ENCODE peak calls at places on chromosomes 12 and 14, in ten cellular contexts. T is Peyer's patch; R is tibial nerve; N is head of caudate nucleus; V is fibroblast of the conjunctiva; Y is activated T-cell treated with anti-CD3 and anti-CD28 coated beads for 1 hour; L is stimulated activated naive B cell treated with anti-CD40 and anti-IgM and Interleukin-4, amounts not matched to agents 10 μg/mL and 1 μg/mL and 100 μg/mL, for 72 hours; F is AG09319; I is left lobe of liver; S is stimulated activated CD4-positive, alpha-beta T cell treated with anti-CD3 and anti-CD28 coated beads, Interleukin-1b, Interleukin-23, amount 100 ng/mL, for 1 hour. X is an unnamed sample.

GRCh38 chr12:124392991-124393790 is 98.3 kb downstream of the RFLNA start:
- DNase-seq in T (peak; percentile 79), R (peak; percentile 71), N (peak; percentile 80), V (peak; percentile 68), Y (no peak), L (no peak), F (peak; percentile 54), I (peak; percentile 94), S (no peak), X (no peak)

GRCh38 chr14:51261151-51261550 is 21.1 kb downstream of the TMX1 start:
- DNase-seq in T (no peak), R (no peak), N (no peak), V (no peak), Y (no peak), L (no peak), F (no peak), I (no peak), S (no peak), X (no peak)

GRCh38 chr14:81269100-81269978 is 48.6 kb upstream of the GTF2A1 start:
- DNase-seq in T (peak; percentile 53), R (peak; percentile 82), N (no peak), V (no peak), Y (no peak), L (peak; percentile 16), F (peak; percentile 55), I (no peak), S (no peak), X (peak; percentile 39)

GRCh38 chr12:92486443-92487137 is 216.2 kb upstream of the PLEKHG7 start:
- DNase-seq in T (no peak), R (no peak), N (no peak), V (no peak), Y (no peak), L (no peak), F (no peak), I (no peak), S (no peak), X (no peak)

GRCh38 chr12:26287666-26288408 is 92.5 kb downstream of the SSPN start:
- DNase-seq in T (no peak), R (peak; percentile 36), N (no peak), V (no peak), Y (no peak), L (no peak), F (peak; percentile 48), I (no peak), S (no peak), X (no peak)

GRCh38 chr12:111360325-111360930 is 8.5 kb downstream of the PHETA1 start:
- DNase-seq in T (no peak), R (no peak), N (no peak), V (no peak), Y (no peak), L (no peak), F (no peak), I (no peak), S (no peak), X (no peak)

GRCh38 chr14:38079268-38079667 is 128.4 kb upstream of the SSTR1 start:
- DNase-seq in T (no peak), R (no peak), N (no peak), V (no peak), Y (no peak), L (no peak), F (no peak), I (no peak), S (no peak), X (no peak)

GRCh38 chr12:93591137-93591868 is 18.8 kb downstream of the SOCS2 start:
- DNase-seq in T (peak; percentile 85), R (peak; percentile 54), N (peak; percentile 58), V (peak; percentile 22), Y (peak; percentile 17), L (peak; percentile 51), F (peak; percentile 52), I (peak; percentile 61), S (no peak), X (peak; percentile 54)

GRCh38 chr12:77537648-77538047 is 293.0 kb upstream of the NAV3 start:
- DNase-seq in T (no peak), R (no peak), N (no peak), V (peak; percentile 3), Y (no peak), L (no peak), F (no peak), I (no peak), S (no peak), X (no peak)

GRCh38 chr12:111953455-111953854 is 59.5 kb downstream of the TMEM116 start:
- DNase-seq in T (no peak), R (peak; percentile 12), N (no peak), V (peak; percentile 22), Y (no peak), L (no peak), F (no peak), I (no peak), S (no peak), X (no peak)

GRCh38 chr14:100307215-100308111 is 1.2 kb upstream of the SLC25A29 start:
- DNase-seq in T (peak; percentile 56), R (peak; percentile 12), N (peak; percentile 43), V (no peak), Y (no peak), L (no peak), F (no peak), I (peak; percentile 60), S (no peak), X (no peak)

GRCh38 chr12:90043264-90043663 is 334.6 kb upstream of the ATP2B1 start:
- DNase-seq in T (no peak), R (no peak), N (no peak), V (no peak), Y (no peak), L (no peak), F (no peak), I (no peak), S (no peak), X (no peak)

GRCh38 chr12:104097954-104098353 is 33.6 kb downstream of the HCFC2 start:
- DNase-seq in T (no peak), R (no peak), N (no peak), V (no peak), Y (no peak), L (no peak), F (no peak), I (no peak), S (no peak), X (no peak)

GRCh38 chr14:89422181-89422951 is 5.3 kb upstream of the FOXN3 start:
- DNase-seq in T (peak; percentile 71), R (no peak), N (no peak), V (no peak), Y (no peak), L (no peak), F (no peak), I (no peak), S (peak; percentile 32), X (no peak)

GRCh38 chr12:15855646-15856045 is 26.5 kb upstream of the STRAP start:
- DNase-seq in T (no peak), R (no peak), N (no peak), V (peak; percentile 61), Y (no peak), L (no peak), F (no peak), I (no peak), S (no peak), X (no peak)

GRCh38 chr12:105922670-105923102 is 216.1 kb downstream of the NUAK1 start:
- DNase-seq in T (no peak), R (no peak), N (no peak), V (no peak), Y (no peak), L (no peak), F (no peak), I (no peak), S (no peak), X (no peak)

GRCh38 chr14:73102806-73103497 is 33.4 kb upstream of the PSEN1 start:
- DNase-seq in T (no peak), R (no peak), N (no peak), V (no peak), Y (no peak), L (no peak), F (no peak), I (no peak), S (no peak), X (no peak)

GRCh38 chr12:71195338-71195896 is 37.6 kb upstream of the TSPAN8 start:
- DNase-seq in T (no peak), R (no peak), N (no peak), V (no peak), Y (no peak), L (no peak), F (no peak), I (no peak), S (no peak), X (no peak)

GRCh38 chr12:129503802-129504201 is 400.0 kb downstream of the TMEM132D start:
- DNase-seq in T (no peak), R (no peak), N (no peak), V (no peak), Y (no peak), L (no peak), F (no peak), I (no peak), S (no peak), X (no peak)